ENCODE peak calls at places on chromosome X, in five cellular contexts. R is HepG2, M is HEK293T, C is H1, Z is HCT116. Y is an unnamed sample.

GRCh38 chrX:72062890-72063289 is 68.8 kb downstream of the RTL5 start:
- DNase-seq in M (no peak), C (no peak), R (no peak), Z (no peak), Y (no peak)

GRCh38 chrX:69287025-69287540 is 121.8 kb upstream of the PJA1 start:
- DNase-seq in R (no peak), M (no peak), Z (no peak), C (no peak), Y (no peak)

GRCh38 chrX:53281321-53281822 is at the start of gene IQSEC2:
- DNase-seq in Z (peak; percentile 48), C (peak; percentile 59), R (no peak), M (peak; percentile 77), Y (peak; percentile 61)

GRCh38 chrX:150546711-150547153 is 21.7 kb upstream of the MTM1 start:
- DNase-seq in M (no peak), R (no peak), Z (no peak), C (no peak), Y (no peak)

GRCh38 chrX:34467437-34467836 is 189.6 kb downstream of the TMEM47 start:
- DNase-seq in C (no peak), M (no peak), R (no peak), Z (no peak), Y (no peak)

GRCh38 chrX:14291626-14292025 is 237.7 kb upstream of the GLRA2 start:
- DNase-seq in M (no peak), R (no peak), C (no peak), Z (no peak), Y (no peak)

GRCh38 chrX:39115166-39115565 is 313.9 kb downstream of the MID1IP1 start:
- DNase-seq in M (no peak), Z (no peak), C (no peak), R (no peak), Y (no peak)

GRCh38 chrX:16012250-16012649 is 111.1 kb upstream of the GRPR start:
- DNase-seq in M (no peak), Z (no peak), C (no peak), R (no peak), Y (no peak)

GRCh38 chrX:118216488-118216887 is 99.9 kb upstream of the KLHL13 start:
- DNase-seq in R (no peak), M (no peak), C (no peak), Z (no peak), Y (no peak)

GRCh38 chrX:30196322-30196721 is 19.0 kb upstream of the MAGEB2 start:
- DNase-seq in C (no peak), Z (peak; percentile 7), R (no peak), M (peak; percentile 15), Y (no peak)
- TF ChIP-seq SP1 in C (no peak), Z (no peak), R (no peak), M (no peak), Y (no peak)

DNA sequence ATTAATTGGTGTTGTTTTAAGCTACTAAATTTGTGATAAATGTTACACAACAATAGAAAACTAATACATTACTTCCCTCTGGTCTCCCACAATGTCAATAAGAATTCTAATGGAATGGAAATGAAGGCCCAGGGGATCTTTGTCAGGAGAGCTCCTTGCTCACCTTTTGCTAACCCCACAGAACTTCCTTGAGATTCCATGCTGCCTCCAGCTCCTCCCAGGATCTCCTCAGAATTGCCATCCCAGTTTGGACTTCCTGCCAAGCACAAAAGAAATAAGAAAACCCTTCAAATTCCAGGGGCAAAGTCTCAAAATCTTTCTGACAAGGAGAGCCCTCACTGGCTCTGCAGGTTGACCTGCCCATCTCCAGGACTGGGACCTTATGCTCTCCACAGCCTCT is 43.2 kb downstream of the ITIH6 start:
- DNase-seq in C (no peak), Z (no peak), M (no peak), R (no peak), Y (no peak)
- TF ChIP-seq SP1 in C (no peak), Z (no peak), M (no peak), R (no peak), Y (no peak)

DNA sequence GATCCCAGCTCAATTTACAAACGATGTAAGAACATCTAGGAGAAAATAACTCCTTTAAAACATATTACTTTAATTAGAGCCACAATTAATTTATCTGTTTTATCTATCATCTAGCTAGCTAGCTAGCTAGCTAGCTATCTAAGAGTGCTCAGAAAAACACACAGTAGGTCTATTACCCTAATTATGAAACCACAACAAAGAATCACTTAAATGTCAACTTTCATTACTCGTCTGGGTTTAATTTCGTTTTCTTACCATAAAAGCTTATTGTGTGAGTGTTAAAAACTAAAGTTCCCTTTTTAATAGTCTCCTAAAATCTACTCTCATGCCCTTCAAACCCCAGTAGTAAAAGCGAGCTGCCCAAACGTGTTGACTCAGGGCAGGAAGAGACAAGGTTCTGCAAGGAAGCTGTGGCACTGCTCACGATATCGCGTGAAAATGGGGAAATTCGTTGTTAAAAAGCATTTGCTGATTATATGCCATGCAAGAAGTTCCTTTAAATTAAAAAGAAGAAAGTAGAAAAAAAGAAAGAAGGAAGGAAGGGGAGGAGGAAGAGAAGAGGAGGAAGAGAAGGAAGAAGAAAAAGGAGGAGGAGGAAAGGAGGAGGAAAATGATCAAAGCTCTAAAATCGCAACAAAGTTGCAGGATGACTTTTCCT is 617 bp downstream of the MBNL3 start:
- DNase-seq in R (no peak), M (no peak), C (no peak), Z (no peak), Y (no peak)
- TF ChIP-seq SP1 in R (no peak), M (no peak), C (no peak), Z (no peak), Y (no peak)

DNA sequence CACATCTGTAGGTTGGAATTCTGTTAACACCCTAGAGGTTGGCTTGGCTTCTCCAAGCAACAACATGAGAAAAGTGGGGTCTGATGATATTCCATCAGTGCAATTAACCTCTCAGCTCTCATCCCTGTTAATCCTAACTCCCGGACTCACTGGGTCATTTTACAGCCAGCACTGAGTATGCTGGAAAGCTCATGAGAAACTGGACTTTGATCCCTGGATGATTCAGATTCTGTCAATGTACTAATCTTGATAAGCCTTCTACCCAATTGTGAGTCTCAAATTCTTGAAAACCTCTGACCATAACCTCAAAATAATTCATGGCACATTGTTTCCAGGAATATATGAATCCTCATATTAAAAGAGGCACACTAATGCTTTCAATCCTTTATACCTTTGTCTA is 244.3 kb upstream of the DCAF8L1 start:
- DNase-seq in R (peak; percentile 5), M (no peak), Z (peak; percentile 0), C (no peak), Y (no peak)
- TF ChIP-seq SP1 in R (no peak), M (no peak), Z (no peak), C (no peak), Y (no peak)

DNA sequence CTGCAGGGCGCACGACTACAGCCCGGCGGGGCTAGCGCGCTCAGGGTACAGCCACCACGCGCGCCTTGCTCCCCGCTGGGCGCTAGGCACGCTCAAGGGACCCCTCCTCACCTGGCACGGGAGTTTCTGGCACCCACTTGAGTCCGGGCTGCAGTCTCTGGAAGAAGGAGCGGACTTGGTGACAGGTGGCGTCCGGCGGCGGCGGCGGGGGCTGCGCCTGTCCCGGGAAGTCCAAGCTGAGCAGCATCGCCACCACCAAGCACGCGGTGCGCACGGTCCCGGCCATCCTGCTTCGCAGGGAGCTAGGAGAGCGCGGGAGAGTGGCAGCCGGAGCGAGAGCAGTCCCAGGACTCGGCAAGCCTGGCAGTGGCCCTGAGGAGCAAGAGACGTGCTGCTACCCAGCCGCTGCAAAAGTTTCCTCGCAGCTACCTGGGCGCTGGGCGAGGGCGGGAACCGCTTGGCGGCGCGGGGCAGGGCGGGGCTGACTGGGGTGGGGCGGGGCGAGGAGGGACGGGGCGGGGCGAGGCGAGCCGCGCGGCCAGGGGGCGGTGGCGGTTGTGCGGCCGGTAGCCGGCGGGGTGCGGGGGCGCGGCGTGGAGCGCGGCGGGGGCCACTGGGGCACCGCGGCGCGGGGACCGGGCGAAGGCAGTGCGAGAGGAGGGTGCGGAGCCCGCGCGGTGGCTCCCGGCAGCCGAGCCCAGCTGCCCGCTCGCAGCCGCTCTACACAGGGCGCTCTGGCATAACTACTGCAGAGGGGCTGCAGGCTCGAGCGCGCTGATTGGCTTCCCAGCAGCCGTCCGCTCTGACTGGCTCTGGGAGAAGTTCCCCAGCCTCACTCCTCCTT is at the start of gene GPC3:
- DNase-seq in M (peak; percentile 85), R (peak; percentile 73), Z (no peak), C (peak; percentile 64), Y (peak; percentile 73)
- TF ChIP-seq SP1 in M (no peak), R (no peak), Z (no peak), C (no peak), Y (peak; percentile 44)

DNA sequence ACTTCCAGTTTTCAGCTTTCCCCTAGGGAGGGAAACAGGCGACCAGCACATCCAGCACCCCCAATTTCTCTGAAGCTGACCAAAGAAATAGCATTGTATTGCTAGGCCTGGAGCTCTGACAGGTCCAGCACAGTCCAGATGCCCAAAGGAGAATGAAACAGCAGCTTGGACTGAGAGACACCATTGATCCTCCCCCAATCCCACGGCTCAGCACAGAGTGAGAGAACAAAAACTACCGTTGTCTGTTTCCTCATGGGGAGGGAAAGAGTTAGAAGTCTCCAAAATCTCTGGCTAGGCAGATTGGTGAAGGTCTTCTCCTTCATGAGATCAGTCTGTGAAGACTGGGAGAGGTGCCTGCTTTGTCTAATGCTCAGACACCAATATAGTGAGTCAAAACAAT is 8.6 kb downstream of the TCEAL7 start:
- DNase-seq in M (no peak), C (no peak), R (no peak), Z (no peak), Y (no peak)
- TF ChIP-seq SP1 in M (no peak), C (no peak), R (no peak), Z (no peak), Y (no peak)